ENCODE peak calls at places on chromosome 3, in eight cellular contexts. T is psoas muscle, E is lung, O is GM13976, Q is omental fat pad, N is keratinocyte, B is ovary, W is nephron progenitor cell. C is an unnamed sample.

GRCh38 chr3:155886915-155887314 is 16.5 kb downstream of the GMPS start:
- DNase-seq in T (no peak), E (no peak), O (no peak), Q (no peak), N (no peak), B (no peak), W (no peak), C (no peak)

GRCh38 chr3:127431066-127431465 is 143.2 kb upstream of the PRR20G start:
- DNase-seq in T (no peak), E (no peak), O (no peak), Q (no peak), N (no peak), B (no peak), W (no peak), C (no peak)

GRCh38 chr3:31959951-31960792 is 20.9 kb downstream of the OSBPL10 start:
- DNase-seq in T (no peak), E (no peak), O (no peak), Q (no peak), N (no peak), B (no peak), W (no peak), C (no peak)

GRCh38 chr3:84820906-84821305 is 137.9 kb upstream of the CADM2 start:
- DNase-seq in T (no peak), E (no peak), O (no peak), Q (no peak), N (no peak), B (no peak), W (no peak), C (no peak)

GRCh38 chr3:131903988-131904415 is 130.8 kb downstream of the CPNE4 start:
- DNase-seq in T (no peak), E (no peak), O (no peak), Q (no peak), N (no peak), B (no peak), W (no peak), C (no peak)

GRCh38 chr3:123202451-123202850 is 708 bp downstream of the SEC22A start:
- DNase-seq in T (no peak), E (no peak), O (no peak), Q (no peak), N (no peak), B (no peak), W (peak), C (no peak)

GRCh38 chr3:43096761-43097160 is 9.1 kb downstream of the POMGNT2 start:
- DNase-seq in T (no peak), E (no peak), O (no peak), Q (no peak), N (no peak), B (no peak), W (no peak), C (no peak)

GRCh38 chr3:192866804-192867203 is 50.9 kb downstream of the MB21D2 start:
- DNase-seq in T (no peak), E (no peak), O (no peak), Q (no peak), N (no peak), B (no peak), W (no peak), C (no peak)

GRCh38 chr3:142844339-142844977 is 44.4 kb downstream of the PCOLCE2 start:
- DNase-seq in T (no peak), E (no peak), O (peak), Q (no peak), N (no peak), B (no peak), W (no peak), C (no peak)

GRCh38 chr3:169661567-169662214 is 1.8 kb downstream of the MECOM start:
- DNase-seq in T (peak), E (no peak), O (peak), Q (no peak), N (no peak), B (no peak), W (peak), C (peak)

GRCh38 chr3:79767953-79768282 is at the start of gene ROBO1:
- DNase-seq in T (no peak), E (no peak), O (no peak), Q (no peak), N (no peak), B (no peak), W (peak), C (no peak)

GRCh38 chr3:184954251-184954650 is 142.3 kb downstream of the VPS8 start:
- DNase-seq in T (no peak), E (no peak), O (no peak), Q (no peak), N (no peak), B (no peak), W (no peak), C (no peak)

GRCh38 chr3:27311400-27311799 is 57.8 kb downstream of the NEK10 start:
- DNase-seq in T (no peak), E (no peak), O (no peak), Q (no peak), N (peak), B (no peak), W (no peak), C (no peak)

GRCh38 chr3:107294117-107294516 is 83.1 kb upstream of the CCDC54 start:
- DNase-seq in T (no peak), E (no peak), O (no peak), Q (no peak), N (no peak), B (no peak), W (no peak), C (no peak)
- TF ChIP-seq CTCF in T (no peak), E (no peak), O (no peak), Q (no peak), N (no peak), B (no peak), W (no peak), C (no peak)

GRCh38 chr3:65758438-65758837 is 280.3 kb downstream of the MAGI1 start:
- DNase-seq in T (no peak), E (no peak), O (no peak), Q (no peak), N (no peak), B (no peak), W (no peak), C (no peak)
- TF ChIP-seq CTCF in T (no peak), E (no peak), O (no peak), Q (no peak), N (no peak), B (no peak), W (no peak), C (no peak)

GRCh38 chr3:53103566-53104296 is 26.5 kb downstream of the RFT1 start:
- DNase-seq in T (peak), E (no peak), O (no peak), Q (no peak), N (no peak), B (no peak), W (no peak), C (no peak)
- TF ChIP-seq CTCF in T (no peak), E (no peak), O (no peak), Q (no peak), N (no peak), B (no peak), W (no peak), C (no peak)

GRCh38 chr3:64687781-64688515 is at the start of gene ADAMTS9:
- DNase-seq in T (peak), E (peak), O (peak), Q (no peak), N (no peak), B (peak), W (peak), C (peak)
- TF ChIP-seq CTCF in T (no peak), E (no peak), O (no peak), Q (no peak), N (no peak), B (no peak), W (no peak), C (no peak)

DNA sequence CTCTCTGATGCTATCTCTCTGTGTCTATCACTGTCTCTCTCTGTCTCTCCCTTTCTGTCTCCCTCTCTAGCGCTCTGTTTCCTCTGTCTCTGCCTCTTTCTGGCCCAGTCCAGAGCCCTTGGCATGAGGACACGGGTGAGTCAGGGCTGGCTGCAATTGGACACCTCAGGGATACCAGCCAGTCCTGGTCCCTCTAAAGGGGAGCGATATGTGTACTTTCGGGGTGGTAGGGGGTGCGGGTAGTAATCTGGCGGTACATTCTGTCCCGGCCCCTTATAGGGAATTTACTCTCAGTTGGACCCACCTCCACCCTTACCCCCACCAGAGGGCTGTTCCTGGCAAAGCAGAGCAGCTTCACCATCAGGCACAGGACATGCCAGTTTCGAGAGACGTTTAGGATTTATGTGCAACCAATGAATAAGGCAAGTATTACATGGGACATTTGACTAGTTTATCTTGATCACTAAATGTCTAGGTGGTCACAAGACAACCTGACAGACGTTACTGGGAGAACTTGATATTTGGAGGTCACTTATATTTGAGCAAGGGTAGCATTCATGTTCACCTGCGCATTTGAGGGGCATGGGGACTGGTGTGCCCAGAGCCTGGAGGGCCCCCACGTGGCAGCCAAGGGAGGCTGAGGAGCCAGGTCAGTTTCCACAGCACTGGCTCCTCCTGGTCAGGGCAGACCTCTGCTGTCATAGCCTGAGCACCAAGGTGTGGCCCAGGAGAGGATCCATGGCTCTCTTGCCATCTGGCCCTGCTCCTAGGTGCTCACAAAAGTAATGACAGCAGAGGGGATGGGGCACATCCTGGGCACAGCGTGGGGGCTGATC is 256.1 kb downstream of the PLCL2 start:
- DNase-seq in T (peak), E (no peak), O (no peak), Q (no peak), N (no peak), B (no peak), W (no peak), C (no peak)
- TF ChIP-seq CTCF in T (peak), E (no peak), O (peak), Q (no peak), N (no peak), B (no peak), W (no peak), C (no peak)

GRCh38 chr3:9136746-9137434 is 112.6 kb downstream of the SRGAP3 start:
- DNase-seq in T (no peak), E (no peak), O (no peak), Q (no peak), N (no peak), B (no peak), W (no peak), C (no peak)

GRCh38 chr3:9135930-9136525 is 113.4 kb downstream of the SRGAP3 start:
- DNase-seq in T (peak), E (no peak), O (no peak), Q (no peak), N (no peak), B (peak), W (peak), C (no peak)

GRCh38 chr3:9130318-9131110 is 118.9 kb downstream of the SRGAP3 start:
- DNase-seq in T (no peak), E (no peak), O (no peak), Q (no peak), N (no peak), B (no peak), W (no peak), C (no peak)

GRCh38 chr3:9139366-9139765 is 110.1 kb downstream of the SRGAP3 start:
- DNase-seq in T (no peak), E (no peak), O (no peak), Q (no peak), N (no peak), B (no peak), W (no peak), C (no peak)

DNA sequence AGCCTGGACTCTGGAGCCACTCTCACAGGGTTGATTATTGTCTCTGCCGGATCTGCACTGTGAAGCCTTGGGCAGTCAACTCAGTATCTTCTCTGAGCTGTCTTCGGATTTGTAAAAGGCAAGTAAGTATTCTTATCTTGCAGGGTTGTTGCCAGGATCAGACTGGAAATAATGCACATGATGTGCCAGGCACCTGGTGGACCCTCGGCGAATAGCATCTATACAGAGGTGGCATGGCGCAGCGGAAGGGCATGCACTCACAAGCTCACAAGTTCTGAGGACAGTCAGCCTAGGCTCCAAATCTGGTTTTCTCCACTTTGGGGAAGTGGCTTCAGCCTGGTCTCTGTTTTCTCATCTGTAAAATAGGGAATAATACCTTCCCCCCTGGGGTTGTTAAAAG is 113.9 kb downstream of the SRGAP3 start:
- DNase-seq in T (no peak), E (no peak), O (no peak), Q (no peak), N (no peak), B (no peak), W (no peak), C (no peak)
- TF ChIP-seq CTCF in T (no peak), E (no peak), O (no peak), Q (no peak), N (no peak), B (no peak), W (no peak), C (no peak)

DNA sequence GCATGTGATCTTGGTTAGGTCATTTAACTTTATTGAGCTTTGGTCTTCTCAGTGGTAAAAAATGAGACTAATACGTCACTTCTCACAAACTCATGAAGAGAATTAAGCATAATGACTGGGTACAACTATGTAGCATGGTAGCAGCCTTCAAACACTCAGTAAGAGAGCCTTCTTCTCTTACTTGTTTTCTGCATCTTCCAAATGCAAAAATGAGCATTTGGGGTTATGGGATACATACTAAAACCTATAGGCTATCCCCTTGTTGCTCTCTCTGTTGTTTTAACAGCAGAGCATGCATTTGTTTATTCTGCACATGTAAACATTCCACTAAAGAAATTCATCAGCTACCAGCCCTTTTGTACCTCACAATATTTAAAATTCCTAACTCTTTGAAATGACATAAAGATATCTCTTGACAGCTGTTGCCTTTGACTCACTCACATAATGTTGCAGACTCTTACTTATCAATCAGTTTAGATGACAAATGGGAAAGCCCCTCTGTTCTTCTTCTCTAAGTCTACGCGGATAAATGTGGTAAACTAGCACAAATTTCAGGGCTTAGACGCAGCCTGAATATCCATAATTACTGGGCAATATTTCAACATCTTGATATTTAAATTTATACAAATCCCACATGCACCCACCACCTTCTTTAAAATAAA is 327.3 kb upstream of the SATB1 start:
- DNase-seq in T (no peak), E (no peak), O (no peak), Q (no peak), N (no peak), B (no peak), W (no peak), C (no peak)
- TF ChIP-seq CTCF in T (no peak), E (no peak), O (no peak), Q (no peak), N (no peak), B (no peak), W (no peak), C (no peak)

GRCh38 chr3:15426579-15427118 is 695 bp downstream of the METTL6 start:
- DNase-seq in T (no peak), E (no peak), O (no peak), Q (no peak), N (no peak), B (no peak), W (no peak), C (no peak)

DNA sequence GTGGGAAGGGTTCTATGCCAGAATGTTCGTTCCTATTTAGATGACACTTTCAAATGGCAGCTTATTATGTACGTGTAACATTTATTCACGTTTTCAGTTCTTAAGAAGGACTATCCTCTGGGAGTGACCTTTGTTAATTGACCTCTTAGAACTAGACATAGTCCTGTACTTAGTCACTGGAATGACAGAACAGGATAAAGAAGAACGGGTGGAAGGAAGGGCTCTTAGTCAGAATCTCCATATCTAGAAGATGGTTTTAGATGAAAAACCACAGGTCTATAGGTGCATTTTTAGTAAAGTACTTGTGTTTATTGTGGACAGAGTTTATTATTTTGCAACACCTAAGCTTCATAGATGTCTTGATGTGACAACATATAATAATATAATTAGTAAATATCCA is 6.5 kb downstream of the METTL6 start:
- DNase-seq in T (no peak), E (no peak), O (no peak), Q (no peak), N (no peak), B (no peak), W (no peak), C (no peak)
- TF ChIP-seq CTCF in T (no peak), E (no peak), O (no peak), Q (no peak), N (no peak), B (no peak), W (no peak), C (no peak)

GRCh38 chr3:107643038-107643883 is 120.5 kb downstream of the BBX start:
- DNase-seq in T (no peak), E (no peak), O (no peak), Q (no peak), N (no peak), B (no peak), W (no peak), C (no peak)
- TF ChIP-seq CTCF in T (no peak), E (no peak), O (no peak), Q (no peak), N (peak), B (no peak), W (peak), C (no peak)

GRCh38 chr3:194485876-194486539 is 794 bp downstream of the ATP13A3 start:
- DNase-seq in T (peak), E (no peak), O (peak), Q (no peak), N (no peak), B (peak), W (no peak), C (peak)
- TF ChIP-seq CTCF in T (peak), E (no peak), O (no peak), Q (no peak), N (no peak), B (no peak), W (no peak), C (no peak)